ENCODE peak calls at places on chromosomes 16 and 17, in six cellular contexts. K, H, D, W, F and Z are unnamed samples.

GRCh38 chr16:21145738-21146137 is 4.9 kb downstream of the DNAH3 start:
- DNase-seq in K (no peak), H (no peak), D (no peak), W (no peak), F (no peak), Z (no peak)

GRCh38 chr17:73089322-73089721 is 3.2 kb downstream of the SLC39A11 start:
- DNase-seq in K (no peak), H (no peak), D (no peak), W (no peak), F (no peak), Z (no peak)

GRCh38 chr17:79123988-79124387 is 49.4 kb downstream of the ENGASE start:
- DNase-seq in K (no peak), H (no peak), D (no peak), W (no peak), F (no peak), Z (no peak)

GRCh38 chr17:35117984-35118383 is 1.7 kb downstream of the RAD51D start:
- DNase-seq in K (peak; percentile 23), H (no peak), D (no peak), W (no peak), F (peak; percentile 45), Z (peak; percentile 65)

GRCh38 chr17:31595666-31596381 is 204.3 kb downstream of the RAB11FIP4 start:
- DNase-seq in K (no peak), H (no peak), D (no peak), W (no peak), F (no peak), Z (no peak)

GRCh38 chr16:48517493-48517892 is 92.5 kb downstream of the N4BP1 start:
- DNase-seq in K (no peak), H (no peak), D (no peak), W (no peak), F (no peak), Z (no peak)

GRCh38 chr16:19389246-19389645 is 28.4 kb upstream of the TMC5 start:
- DNase-seq in K (no peak), H (no peak), D (peak; percentile 88), W (peak; percentile 74), F (peak; percentile 8), Z (peak; percentile 43)

GRCh38 chr17:46044286-46044928 is 45.4 kb downstream of the STH start:
- DNase-seq in K (peak; percentile 87), H (peak; percentile 75), D (no peak), W (peak; percentile 83), F (no peak), Z (peak; percentile 93)

GRCh38 chr17:44871546-44871945 is 23.9 kb downstream of the HIGD1B start:
- DNase-seq in K (no peak), H (no peak), D (no peak), W (no peak), F (no peak), Z (no peak)

GRCh38 chr17:56532926-56533325 is 60.6 kb upstream of the NOG start:
- DNase-seq in K (no peak), H (no peak), D (no peak), W (no peak), F (no peak), Z (no peak)

GRCh38 chr16:77675464-77676324 is 46.6 kb upstream of the NUDT7 start:
- DNase-seq in K (peak; percentile 78), H (peak; percentile 63), D (peak; percentile 87), W (peak; percentile 71), F (peak; percentile 24), Z (peak; percentile 41)

GRCh38 chr16:89687092-89687940 is 827 bp downstream of the CDK10 start:
- DNase-seq in K (peak; percentile 52), H (no peak), D (no peak), W (peak; percentile 48), F (peak; percentile 24), Z (peak; percentile 67)

GRCh38 chr16:81654346-81654745 is 124.7 kb upstream of the PLCG2 start:
- DNase-seq in K (peak; percentile 34), H (no peak), D (no peak), W (no peak), F (no peak), Z (no peak)

GRCh38 chr17:81322271-81323082 is 27.4 kb upstream of the SLC38A10 start:
- DNase-seq in K (no peak), H (peak; percentile 70), D (peak; percentile 71), W (peak; percentile 85), F (no peak), Z (peak; percentile 89)

GRCh38 chr16:19574625-19575024 is 19.1 kb downstream of the VPS35L start:
- DNase-seq in K (no peak), H (no peak), D (no peak), W (no peak), F (no peak), Z (no peak)

GRCh38 chr16:3872216-3872895 is 8.2 kb downstream of the CREBBP start:
- DNase-seq in K (no peak), H (no peak), D (no peak), W (no peak), F (no peak), Z (no peak)

GRCh38 chr17:50550661-50551432 is 3.9 kb downstream of the SPATA20 start:
- DNase-seq in K (peak; percentile 85), H (peak; percentile 68), D (peak; percentile 90), W (peak; percentile 87), F (no peak), Z (peak; percentile 84)

GRCh38 chr17:32596666-32597065 is 109.9 kb downstream of the CDK5R1 start:
- DNase-seq in K (peak; percentile 5), H (no peak), D (no peak), W (no peak), F (peak; percentile 62), Z (peak; percentile 10)

GRCh38 chr16:474420-475122 is 49.1 kb downstream of the RAB11FIP3 start:
- DNase-seq in K (no peak), H (no peak), D (no peak), W (no peak), F (no peak), Z (no peak)

GRCh38 chr17:82160081-82160480 is 52.6 kb downstream of the CCDC57 start:
- DNase-seq in K (peak; percentile 66), H (peak; percentile 84), D (no peak), W (no peak), F (no peak), Z (no peak)

GRCh38 chr17:42459256-42459982 is 741 bp downstream of the ATP6V0A1 start:
- DNase-seq in K (peak; percentile 69), H (no peak), D (no peak), W (peak; percentile 85), F (no peak), Z (peak; percentile 74)

GRCh38 chr17:77546772-77547201 is 406.0 kb downstream of the SEC14L1 start:
- DNase-seq in K (no peak), H (no peak), D (peak; percentile 55), W (no peak), F (no peak), Z (no peak)

GRCh38 chr16:2043980-2044451 is 3.6 kb downstream of the NTHL1 start:
- DNase-seq in K (no peak), H (no peak), D (no peak), W (no peak), F (no peak), Z (no peak)
- TF ChIP-seq CEBPB in K (no peak), H (no peak), D (no peak), W (no peak), F (no peak), Z (no peak)

GRCh38 chr17:29241015-29241963 is 5.4 kb upstream of the CRYBA1 start:
- DNase-seq in K (peak; percentile 98), H (peak; percentile 74), D (no peak), W (peak; percentile 25), F (no peak), Z (peak; percentile 96)
- H3K27ac ChIP-seq in K (peak overlapping the region; percentile 97), H (peak overlapping the region; percentile 72), D (peak overlapping the region; percentile 51), W (no peak overlapping the region), F (no peak overlapping the region), Z (peak overlapping the region; percentile 93)

GRCh38 chr17:10621397-10621796 is 35.7 kb downstream of the MYH3 start:
- DNase-seq in K (no peak), H (no peak), D (no peak), W (no peak), F (no peak), Z (no peak)

GRCh38 chr17:10620823-10621222 is 36.3 kb downstream of the MYH3 start:
- DNase-seq in K (no peak), H (no peak), D (no peak), W (no peak), F (no peak), Z (no peak)

GRCh38 chr17:10616502-10617119 is 40.5 kb downstream of the MYH3 start:
- DNase-seq in K (peak; percentile 61), H (peak; percentile 83), D (peak; percentile 99), W (peak; percentile 75), F (no peak), Z (peak; percentile 91)

GRCh38 chr17:10617120-10617505 is 40.0 kb downstream of the MYH3 start:
- DNase-seq in K (no peak), H (no peak), D (no peak), W (no peak), F (no peak), Z (no peak)

GRCh38 chr17:10618202-10618635 is 38.9 kb downstream of the MYH3 start:
- DNase-seq in K (peak; percentile 57), H (peak; percentile 68), D (peak; percentile 79), W (peak; percentile 64), F (no peak), Z (peak; percentile 85)
- TF ChIP-seq CEBPB in K (no peak), H (peak; percentile 23), D (no peak), W (no peak), F (no peak), Z (no peak)

GRCh38 chr16:66591018-66591417 is 11.8 kb downstream of the CMTM2 start:
- DNase-seq in K (no peak), H (no peak), D (no peak), W (no peak), F (no peak), Z (no peak)
- H3K27ac ChIP-seq in K (no peak overlapping the region), H (no peak overlapping the region), D (no peak overlapping the region), W (no peak overlapping the region), F (no peak overlapping the region), Z (no peak overlapping the region)